ENCODE peak calls at places on chromosomes 13 and 19, in four cellular contexts. R, Z, T and J are unnamed samples.

GRCh38 chr19:9857076-9857721 is 22.1 kb downstream of the PIN1 start:
- DNase-seq in T (no peak), R (no peak), Z (no peak), J (no peak)

GRCh38 chr13:36072536-36072935 is 58.6 kb downstream of the DCLK1 start:
- DNase-seq in T (no peak), R (no peak), Z (no peak), J (no peak)

GRCh38 chr19:1459479-1459878 is 9.6 kb downstream of the APC2 start:
- DNase-seq in R (no peak), T (no peak), Z (no peak), J (no peak)

GRCh38 chr13:40624338-40624737 is 42.1 kb downstream of the FOXO1 start:
- DNase-seq in R (no peak), Z (no peak), T (peak), J (no peak)

GRCh38 chr19:1622007-1622406 is 16.7 kb upstream of the UQCR11 start:
- DNase-seq in T (no peak), Z (no peak), R (no peak), J (no peak)

GRCh38 chr19:47729468-47729798 is 15.9 kb upstream of the NOP53 start:
- DNase-seq in T (peak), R (peak), Z (peak), J (peak)

GRCh38 chr13:76865109-76865508 is 21.1 kb downstream of the KCTD12 start:
- DNase-seq in Z (no peak), R (no peak), T (no peak), J (no peak)

GRCh38 chr19:8373867-8374813 is 10.2 kb downstream of the ANGPTL4 start:
- DNase-seq in Z (no peak), T (no peak), R (no peak), J (no peak)

GRCh38 chr13:97199451-97199850 is 22.7 kb upstream of the MBNL2 start:
- DNase-seq in Z (no peak), R (no peak), T (no peak), J (no peak)

GRCh38 chr19:3575260-3575741 is 2.6 kb downstream of the HMG20B start:
- DNase-seq in T (no peak), R (no peak), Z (no peak), J (peak)
- TF ChIP-seq CTCF in T (no peak), R (no peak), Z (no peak), J (peak)

DNA sequence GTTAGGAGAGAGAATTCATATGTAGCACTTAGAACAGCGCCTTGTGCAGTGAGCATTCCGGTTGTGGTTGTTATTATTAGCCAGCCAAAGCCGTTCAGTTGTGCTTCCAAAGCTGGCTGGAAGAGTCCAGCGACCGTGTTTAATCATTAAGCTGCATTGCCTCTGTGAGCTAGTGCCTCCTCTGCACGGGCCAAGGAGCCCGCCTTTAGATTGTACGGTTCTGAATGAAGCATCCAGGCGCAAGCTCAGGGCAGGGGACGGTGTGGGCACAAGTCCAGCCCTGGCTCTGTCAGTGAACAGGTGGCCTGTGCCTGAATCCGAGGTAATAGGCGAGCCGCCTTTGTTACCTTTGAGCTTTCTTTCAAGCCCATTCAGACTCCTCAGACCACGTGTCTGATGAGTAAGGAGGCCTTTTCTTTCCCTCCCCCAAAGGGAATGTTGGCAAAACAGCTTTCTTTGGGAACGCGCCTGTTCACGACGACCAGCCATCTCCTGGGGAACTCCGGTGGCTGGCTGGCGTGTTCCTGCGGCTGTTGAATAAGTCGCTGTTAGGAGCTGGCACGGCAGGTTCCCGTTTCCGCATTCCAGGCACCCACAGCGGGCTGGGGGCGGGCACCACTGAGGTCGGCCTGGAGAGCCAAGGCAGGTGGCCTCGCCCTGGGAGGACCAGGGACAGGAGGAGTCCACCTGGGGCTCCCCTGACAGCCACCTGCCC is 25.1 kb downstream of the SIPA1L3 start:
- DNase-seq in Z (peak), R (peak), T (peak), J (peak)
- H3K4me3 ChIP-seq in Z (no peak), R (no peak), T (peak), J (peak)

DNA sequence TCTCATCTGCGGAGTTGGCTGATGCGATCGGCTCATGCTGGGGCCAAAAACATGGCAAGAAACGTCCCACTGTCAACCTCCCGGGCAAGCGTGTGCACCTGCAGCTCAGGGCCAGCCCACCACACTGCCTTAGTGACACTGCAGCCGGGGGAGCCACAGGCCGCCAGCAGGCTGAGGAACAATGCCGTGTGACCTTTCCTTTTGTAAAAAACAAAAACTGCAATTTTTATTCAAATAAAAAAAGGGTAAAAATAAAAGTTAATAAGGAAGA is 18.8 kb upstream of the TMEM255B start:
- DNase-seq in Z (no peak), R (no peak), T (no peak), J (no peak)
- TF ChIP-seq CTCF in Z (no peak), R (no peak), T (no peak), J (no peak)

GRCh38 chr13:28163587-28163986 is 25.2 kb downstream of the PAN3 start:
- DNase-seq in Z (no peak), R (no peak), T (no peak), J (no peak)

GRCh38 chr13:28159057-28159456 is 20.7 kb downstream of the PAN3 start:
- DNase-seq in R (no peak), T (no peak), Z (no peak), J (no peak)

GRCh38 chr13:28161370-28161769 is 23.0 kb downstream of the PAN3 start:
- DNase-seq in T (peak), R (no peak), Z (no peak), J (peak)
- H3K4me3 ChIP-seq in T (no peak), R (no peak), Z (no peak), J (no peak)

GRCh38 chr13:45327253-45327954 is 13.6 kb downstream of the TPT1 start:
- DNase-seq in T (no peak), Z (no peak), R (no peak), J (no peak)
- TF ChIP-seq CTCF in T (no peak), Z (no peak), R (no peak), J (no peak)

DNA sequence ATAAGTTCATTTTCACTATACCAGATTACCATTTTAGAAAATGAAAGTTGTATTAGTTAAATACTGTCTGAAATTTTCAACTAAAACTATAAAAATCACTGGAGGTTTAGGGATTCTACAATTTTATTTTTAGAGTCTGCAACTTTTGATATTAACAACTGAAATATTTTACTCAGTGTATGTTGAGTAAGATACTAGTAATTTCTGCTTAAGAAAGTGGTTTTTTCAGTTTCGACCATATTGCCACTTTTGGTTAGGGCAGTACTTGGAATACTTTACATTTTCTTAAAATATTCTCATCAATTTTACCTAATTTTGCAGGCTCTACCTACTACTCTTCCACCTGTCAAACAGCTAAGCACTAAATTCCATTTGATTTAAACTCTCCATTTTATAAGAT is 59.6 kb downstream of the KCNRG start:
- DNase-seq in R (no peak), T (no peak), Z (no peak), J (no peak)
- H3K4me3 ChIP-seq in R (no peak), T (no peak), Z (no peak), J (no peak)